ENCODE peak calls at places on chromosome 17, in nine cellular contexts. G, H, Q, M, X, Z, I, Y and F are unnamed samples.

GRCh38 chr17:17538417-17539391 is 42.5 kb upstream of the RASD1 start:
- DNase-seq in G (no peak), H (no peak), Q (no peak), M (peak; percentile 33), X (peak; percentile 6), Z (peak; percentile 65), I (no peak), Y (no peak), F (no peak)

GRCh38 chr17:8673621-8674020 is 43.1 kb upstream of the MYH10 start:
- DNase-seq in G (no peak), H (peak; percentile 16), Q (no peak), M (peak; percentile 86), X (peak; percentile 59), Z (no peak), I (no peak), Y (no peak), F (peak; percentile 75)

GRCh38 chr17:66115246-66115645 is 76.7 kb downstream of the CEP112 start:
- DNase-seq in G (no peak), H (peak; percentile 8), Q (no peak), M (peak; percentile 48), X (peak; percentile 43), Z (no peak), I (no peak), Y (no peak), F (peak; percentile 40)

GRCh38 chr17:56231693-56232092 is 78.4 kb downstream of the ANKFN1 start:
- DNase-seq in G (no peak), H (no peak), Q (no peak), M (no peak), X (no peak), Z (no peak), I (no peak), Y (no peak), F (peak; percentile 16)

GRCh38 chr17:38602862-38603785 is 2.6 kb downstream of the SRCIN1 start:
- DNase-seq in G (no peak), H (no peak), Q (no peak), M (no peak), X (no peak), Z (no peak), I (no peak), Y (no peak), F (no peak)

GRCh38 chr17:65365209-65365608 is 196.2 kb downstream of the AXIN2 start:
- DNase-seq in G (no peak), H (no peak), Q (no peak), M (no peak), X (no peak), Z (no peak), I (no peak), Y (no peak), F (no peak)

GRCh38 chr17:3712811-3713463 is 10.8 kb upstream of the HASPIN start:
- DNase-seq in G (peak; percentile 37), H (no peak), Q (no peak), M (peak; percentile 43), X (no peak), Z (no peak), I (no peak), Y (no peak), F (no peak)

GRCh38 chr17:79424471-79425185 is 186.2 kb downstream of the RBFOX3 start:
- DNase-seq in G (no peak), H (no peak), Q (no peak), M (no peak), X (no peak), Z (no peak), I (no peak), Y (no peak), F (no peak)

GRCh38 chr17:50787106-50787505 is 19.8 kb upstream of the ANKRD40CL start:
- DNase-seq in G (no peak), H (no peak), Q (no peak), M (no peak), X (no peak), Z (no peak), I (no peak), Y (no peak), F (no peak)

GRCh38 chr17:8126306-8127066 is 2.6 kb upstream of the HES7 start:
- DNase-seq in G (no peak), H (no peak), Q (no peak), M (peak; percentile 43), X (peak; percentile 52), Z (peak; percentile 43), I (peak; percentile 75), Y (peak; percentile 80), F (no peak)

GRCh38 chr17:80892900-80893603 is 98.6 kb upstream of the CHMP6 start:
- DNase-seq in G (no peak), H (peak; percentile 13), Q (peak; percentile 53), M (peak; percentile 95), X (peak; percentile 79), Z (no peak), I (no peak), Y (no peak), F (peak; percentile 88)

GRCh38 chr17:41284546-41284945 is 9.0 kb downstream of the KRTAP9-7 start:
- DNase-seq in G (no peak), H (no peak), Q (no peak), M (no peak), X (no peak), Z (no peak), I (no peak), Y (peak; percentile 0), F (no peak)

GRCh38 chr17:20998571-20999043 is 44.2 kb downstream of the USP22 start:
- DNase-seq in G (no peak), H (no peak), Q (no peak), M (no peak), X (no peak), Z (no peak), I (no peak), Y (no peak), F (no peak)

GRCh38 chr17:57561072-57561861 is 183.8 kb downstream of the CCDC182 start:
- DNase-seq in G (no peak), H (no peak), Q (no peak), M (no peak), X (no peak), Z (no peak), I (no peak), Y (no peak), F (no peak)

GRCh38 chr17:70034158-70034557 is 40.9 kb upstream of the KCNJ16 start:
- DNase-seq in G (no peak), H (no peak), Q (no peak), M (no peak), X (no peak), Z (no peak), I (no peak), Y (no peak), F (no peak)

GRCh38 chr17:81518785-81519283 is 6.2 kb upstream of the ACTG1 start:
- DNase-seq in G (no peak), H (no peak), Q (no peak), M (no peak), X (no peak), Z (peak; percentile 74), I (peak; percentile 63), Y (peak; percentile 77), F (no peak)

DNA sequence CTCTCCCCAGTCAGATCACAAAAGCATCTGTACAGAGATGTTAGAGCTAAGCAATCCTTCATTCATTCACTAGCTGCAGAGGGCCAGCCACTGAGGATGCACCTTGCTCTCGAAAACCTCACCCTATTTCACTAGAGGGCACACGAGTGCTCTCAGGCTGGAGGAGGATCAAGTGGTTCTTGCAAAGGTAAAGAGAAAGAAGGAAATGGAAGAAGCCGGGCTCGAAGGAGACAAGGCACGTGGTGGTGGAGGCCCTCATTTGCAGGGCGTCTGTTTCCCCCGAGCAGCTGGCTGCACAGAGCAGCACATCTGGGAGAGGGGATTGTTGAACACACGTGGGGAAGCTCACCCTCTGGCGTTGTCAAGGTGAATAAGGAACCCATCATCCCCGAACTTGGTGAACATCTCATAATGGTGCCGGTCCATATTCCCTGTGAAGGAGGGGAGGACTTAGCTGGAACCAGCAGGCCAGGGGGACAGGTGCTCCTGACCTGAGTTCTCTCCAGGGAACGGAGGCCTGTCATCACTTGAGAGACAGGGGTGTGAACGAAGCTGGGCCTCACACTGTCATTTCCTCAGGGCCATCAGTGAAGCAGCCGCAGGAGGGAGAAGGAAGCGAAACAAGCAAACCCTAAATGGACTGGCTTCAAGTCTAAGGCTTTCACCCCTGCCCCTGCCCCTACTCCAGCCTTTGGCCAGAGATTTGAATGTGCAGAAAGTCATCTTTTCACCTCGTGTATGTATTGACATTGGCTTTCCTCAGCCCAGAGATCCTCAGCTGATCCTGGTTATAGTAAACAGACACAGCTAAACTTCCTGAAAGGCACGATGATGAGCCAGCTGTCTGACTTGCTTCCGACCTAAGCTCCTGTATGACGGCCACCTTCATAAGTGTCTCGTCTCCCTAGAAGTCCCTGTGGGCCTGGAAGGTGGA is 27.6 kb downstream of the PRKAR1A start:
- DNase-seq in G (no peak), H (no peak), Q (no peak), M (no peak), X (no peak), Z (peak; percentile 13), I (no peak), Y (no peak), F (peak; percentile 53)
- TF ChIP-seq CTCF in G (no peak), H (peak; percentile 40), Q (no peak), M (peak; percentile 23), X (no peak), Z (no peak), I (peak; percentile 32), Y (peak; percentile 28), F (peak; percentile 44)

DNA sequence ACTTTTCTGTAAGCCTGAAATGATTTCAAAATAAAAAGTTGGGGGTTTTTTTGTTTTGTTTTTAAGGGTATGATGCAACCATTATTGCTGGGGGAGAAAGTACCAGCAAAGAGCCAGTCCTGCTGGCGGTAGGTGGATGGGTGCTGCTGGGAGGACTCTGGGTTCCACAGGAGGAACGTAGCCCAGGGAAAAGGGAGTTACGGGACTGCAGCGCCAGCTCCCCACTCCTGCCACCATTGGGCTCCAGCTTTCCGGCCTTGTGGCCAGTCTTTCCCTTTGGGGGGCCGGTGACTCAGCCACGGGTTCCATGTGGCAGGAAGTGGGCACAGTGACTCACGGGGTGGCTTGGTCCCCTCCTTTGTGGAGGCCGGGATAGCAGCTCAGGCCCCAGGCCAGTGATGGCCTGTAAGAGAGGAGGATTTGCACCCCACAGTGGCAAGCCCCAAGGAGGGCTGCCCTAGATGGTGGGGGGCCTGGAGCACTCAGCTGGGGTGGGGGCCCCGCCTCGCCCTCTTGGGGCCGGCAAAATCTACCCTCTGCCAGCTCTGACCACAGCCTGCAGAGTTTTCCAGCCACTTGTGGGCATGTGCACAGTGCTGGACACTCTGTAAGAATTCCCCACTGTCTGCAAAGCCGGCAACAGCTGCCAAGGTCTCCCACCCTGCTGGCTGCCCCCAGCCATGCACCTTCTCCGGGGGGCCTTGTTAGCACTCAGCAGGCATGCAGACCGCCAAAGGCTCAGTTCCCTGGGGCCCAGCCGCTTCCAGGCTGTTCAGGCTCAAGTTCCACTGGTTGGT is 30.4 kb downstream of the SOCS3 start:
- DNase-seq in G (no peak), H (peak; percentile 63), Q (peak; percentile 76), M (peak; percentile 86), X (peak; percentile 77), Z (peak; percentile 72), I (no peak), Y (no peak), F (peak; percentile 83)
- TF ChIP-seq CTCF in G (no peak), H (no peak), Q (no peak), M (no peak), X (no peak), Z (no peak), I (no peak), Y (no peak), F (no peak)

GRCh38 chr17:33200587-33200986 is 92.5 kb downstream of the ASIC2 start:
- DNase-seq in G (no peak), H (no peak), Q (no peak), M (peak; percentile 41), X (peak; percentile 20), Z (no peak), I (no peak), Y (no peak), F (peak; percentile 23)
- TF ChIP-seq CTCF in G (no peak), H (no peak), Q (peak; percentile 4), M (peak; percentile 31), X (peak; percentile 37), Z (no peak), I (no peak), Y (no peak), F (peak; percentile 38)

GRCh38 chr17:45231481-45232116 is 9.9 kb downstream of the FMNL1 start:
- DNase-seq in G (no peak), H (no peak), Q (no peak), M (no peak), X (no peak), Z (peak; percentile 85), I (no peak), Y (no peak), F (no peak)
- TF ChIP-seq CTCF in G (peak; percentile 43), H (no peak), Q (peak; percentile 75), M (peak; percentile 40), X (peak; percentile 29), Z (peak; percentile 66), I (peak; percentile 38), Y (peak; percentile 31), F (peak; percentile 16)